ENCODE peak calls at places on chromosome X, in six cellular contexts. One of them, this sample, is unnamed. For H3K4me1, the result is how much of the 10 kb centered on the place peaks cover.

GRCh38 chrX:129658429-129658828 is 3.7 kb upstream of the APLN start:
- DNase-seq in GM23248: no peak
- DNase-seq in HCT116: no peak
- DNase-seq in NT2/D1: no peak
- DNase-seq in HepG2: no peak
- DNase-seq in K562: no peak
- DNase-seq in this sample: no peak

GRCh38 chrX:103254171-103254824 is 657 bp downstream of the TCEAL8 start:
- DNase-seq in HCT116: peak
- DNase-seq in NT2/D1: peak
- DNase-seq in K562: peak
- DNase-seq in HepG2: peak
- DNase-seq in GM23248: peak
- DNase-seq in this sample: peak

GRCh38 chrX:23908219-23909003 is 605 bp downstream of the CXorf58 start:
- DNase-seq in HCT116: no peak
- DNase-seq in GM23248: no peak
- DNase-seq in HepG2: no peak
- DNase-seq in K562: peak
- DNase-seq in NT2/D1: no peak
- DNase-seq in this sample: peak

GRCh38 chrX:76148753-76149152 is 24.1 kb upstream of the PBDC1 start:
- DNase-seq in HCT116: no peak
- DNase-seq in HepG2: peak
- DNase-seq in GM23248: peak
- DNase-seq in K562: peak
- DNase-seq in NT2/D1: no peak
- DNase-seq in this sample: peak

GRCh38 chrX:21374163-21374993 is at the start of gene CNKSR2:
- DNase-seq in HCT116: no peak
- DNase-seq in K562: no peak
- DNase-seq in NT2/D1: peak
- DNase-seq in HepG2: no peak
- DNase-seq in GM23248: peak
- DNase-seq in this sample: peak

GRCh38 chrX:24190500-24191156 is 41.1 kb downstream of the ZFX start:
- DNase-seq in K562: no peak
- DNase-seq in HepG2: peak
- DNase-seq in GM23248: peak
- DNase-seq in NT2/D1: no peak
- DNase-seq in HCT116: no peak
- DNase-seq in this sample: no peak

GRCh38 chrX:56802921-56803848 is 74.1 kb downstream of the NBDY start:
- DNase-seq in NT2/D1: peak
- DNase-seq in GM23248: peak
- DNase-seq in HepG2: peak
- DNase-seq in K562: peak
- DNase-seq in HCT116: no peak
- DNase-seq in this sample: peak

GRCh38 chrX:136196691-136197155 is 49.4 kb downstream of the FHL1 start:
- DNase-seq in K562: no peak
- DNase-seq in HCT116: no peak
- DNase-seq in HepG2: no peak
- DNase-seq in GM23248: no peak
- DNase-seq in NT2/D1: no peak
- DNase-seq in this sample: no peak

GRCh38 chrX:134688181-134688580 is 29.9 kb upstream of the PLAC1 start:
- DNase-seq in K562: no peak
- DNase-seq in NT2/D1: no peak
- DNase-seq in HCT116: no peak
- DNase-seq in HepG2: no peak
- DNase-seq in GM23248: peak
- DNase-seq in this sample: no peak

GRCh38 chrX:134683351-134683750 is 25.1 kb upstream of the PLAC1 start:
- DNase-seq in NT2/D1: no peak
- DNase-seq in HepG2: no peak
- DNase-seq in HCT116: no peak
- DNase-seq in GM23248: no peak
- DNase-seq in K562: no peak
- DNase-seq in this sample: no peak

GRCh38 chrX:134684956-134685355 is 26.7 kb upstream of the PLAC1 start:
- DNase-seq in GM23248: no peak
- DNase-seq in HepG2: no peak
- DNase-seq in NT2/D1: no peak
- DNase-seq in K562: no peak
- DNase-seq in HCT116: no peak
- DNase-seq in this sample: no peak

GRCh38 chrX:134688839-134689238 is 30.6 kb upstream of the PLAC1 start:
- DNase-seq in HCT116: no peak
- DNase-seq in NT2/D1: no peak
- DNase-seq in K562: no peak
- DNase-seq in HepG2: no peak
- DNase-seq in GM23248: peak
- DNase-seq in this sample: no peak

DNA sequence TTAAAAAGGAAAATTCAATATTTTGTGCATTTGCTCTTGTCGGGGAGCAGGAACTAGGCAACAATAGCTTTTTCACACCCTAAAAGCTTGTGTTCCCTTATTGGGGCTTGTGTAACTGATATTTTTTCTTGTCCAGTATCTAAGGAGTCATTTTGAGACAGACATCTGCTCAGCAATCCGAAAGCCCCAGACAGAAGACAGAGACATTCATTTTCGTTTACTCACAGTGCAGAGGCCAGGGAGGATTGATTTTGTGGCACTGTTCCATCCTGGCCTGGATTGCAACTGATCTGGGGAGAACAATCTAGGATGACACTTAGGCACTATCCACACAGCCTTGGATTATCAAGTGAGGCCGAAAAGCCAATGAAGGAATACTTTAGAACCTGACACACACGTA is 27.4 kb upstream of the PLAC1 start:
- DNase-seq in NT2/D1: no peak
- DNase-seq in HepG2: no peak
- DNase-seq in K562: no peak
- DNase-seq in HCT116: no peak
- DNase-seq in GM23248: peak
- DNase-seq in this sample: no peak
- H3K9ac ChIP-seq in NT2/D1: no peak
- H3K9ac ChIP-seq in HepG2: no peak
- H3K9ac ChIP-seq in K562: no peak
- H3K9ac ChIP-seq in HCT116: no peak
- H3K9ac ChIP-seq in GM23248: no peak
- H3K9ac ChIP-seq in this sample: no peak

DNA sequence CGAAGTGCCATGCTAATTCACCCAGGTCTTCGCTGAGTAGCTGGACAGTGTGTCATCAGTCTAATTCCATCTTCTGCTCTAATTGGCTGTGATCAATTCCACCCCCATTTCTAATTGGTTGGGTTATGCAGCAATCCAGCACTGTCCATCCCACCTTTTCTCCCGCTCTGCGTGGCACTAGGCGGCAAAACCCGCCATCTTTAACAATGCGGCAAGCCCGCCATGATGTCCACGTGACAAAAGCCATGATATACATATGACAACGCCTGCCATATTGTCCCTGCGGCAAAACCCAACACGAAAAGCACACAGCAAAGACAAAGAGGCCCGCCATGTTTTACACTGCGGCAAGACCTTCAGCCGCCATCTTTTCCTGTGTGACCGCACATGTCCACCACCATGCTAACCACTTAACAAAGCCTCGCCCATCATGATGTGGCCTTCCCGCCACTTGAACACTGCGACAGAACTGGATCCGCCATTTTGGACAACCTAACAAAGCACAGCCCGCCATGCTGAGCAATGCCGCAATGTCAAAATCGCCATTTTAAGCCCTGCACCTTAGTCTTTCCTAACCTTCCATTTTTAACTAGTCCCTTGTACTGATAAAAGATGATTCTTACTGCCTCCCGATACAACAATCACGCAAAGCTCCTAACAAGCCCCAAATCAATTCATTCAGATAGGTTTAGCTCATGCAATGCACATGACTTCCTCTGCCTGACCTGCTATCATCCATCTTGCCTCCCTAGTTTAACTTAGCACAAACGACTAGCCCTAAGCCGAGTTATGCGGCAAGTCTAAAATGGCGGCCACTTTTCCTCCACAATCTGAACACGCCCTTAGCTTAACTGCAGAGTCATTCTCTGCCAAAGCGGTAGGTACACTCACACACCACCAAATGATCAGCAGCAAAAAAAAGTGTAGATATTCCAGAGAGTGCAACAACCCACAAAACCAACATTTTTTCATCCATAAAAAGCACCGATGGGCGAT is 288.3 kb downstream of the CHIC1 start:
- DNase-seq in NT2/D1: no peak
- DNase-seq in HCT116: no peak
- DNase-seq in GM23248: no peak
- DNase-seq in K562: peak
- DNase-seq in HepG2: no peak
- DNase-seq in this sample: no peak
- H3K4me3 ChIP-seq in NT2/D1: no peak
- H3K4me3 ChIP-seq in HCT116: no peak
- H3K4me3 ChIP-seq in GM23248: no peak
- H3K4me3 ChIP-seq in K562: peak
- H3K4me3 ChIP-seq in HepG2: no peak
- H3K4me3 ChIP-seq in this sample: no peak

GRCh38 chrX:19684265-19684664 is 169.0 kb upstream of the MAP3K15 start:
- DNase-seq in GM23248: no peak
- DNase-seq in K562: no peak
- DNase-seq in HCT116: no peak
- DNase-seq in HepG2: no peak
- DNase-seq in NT2/D1: no peak
- DNase-seq in this sample: no peak
- H3K4me1 ChIP-seq in GM23248: under half
- H3K4me1 ChIP-seq in K562: under half
- H3K4me1 ChIP-seq in HCT116: under half
- H3K4me1 ChIP-seq in HepG2: under half
- H3K4me1 ChIP-seq in NT2/D1: under half
- H3K4me1 ChIP-seq in this sample: under half

DNA sequence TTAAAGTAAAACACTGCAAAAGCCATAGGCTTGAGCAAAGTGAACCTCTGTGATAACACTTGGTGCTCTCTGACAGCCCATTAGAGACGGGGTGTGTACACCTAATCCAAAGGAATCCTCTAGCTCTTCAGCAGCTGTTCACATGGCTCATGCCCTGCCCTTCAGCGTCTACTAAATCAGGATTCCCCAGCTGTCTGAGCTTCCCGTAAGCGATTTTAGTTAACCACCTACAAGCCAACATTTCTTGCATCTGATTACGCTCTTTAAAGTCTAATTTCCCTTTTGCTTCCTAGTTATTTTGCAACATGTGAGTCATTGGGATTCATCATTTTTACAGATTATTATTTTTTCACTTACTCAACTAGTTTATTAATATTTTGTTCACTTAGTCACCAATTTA is 6.5 kb downstream of the DMD start:
- DNase-seq in K562: no peak
- DNase-seq in HepG2: no peak
- DNase-seq in GM23248: no peak
- DNase-seq in HCT116: no peak
- DNase-seq in NT2/D1: no peak
- DNase-seq in this sample: no peak
- H3K9ac ChIP-seq in K562: no peak
- H3K9ac ChIP-seq in HepG2: no peak
- H3K9ac ChIP-seq in GM23248: no peak
- H3K9ac ChIP-seq in HCT116: no peak
- H3K9ac ChIP-seq in NT2/D1: no peak
- H3K9ac ChIP-seq in this sample: no peak